ENCODE peak calls at places on chromosomes 11 and 22, in five cellular contexts. One of them, this sample, is unnamed.

GRCh38 chr11:34792814-34793241 is 123.4 kb downstream of the APIP start:
- DNase-seq in activated CD8-positive, alpha-beta memory T cell treated with anti-CD3 and anti-CD28 coated beads for 1 hour: no peak
- DNase-seq in immature natural killer cell: no peak
- DNase-seq in myocyte: no peak
- DNase-seq in NCI-H1436: no peak
- DNase-seq in this sample: no peak

GRCh38 chr11:120336641-120337132 is 474 bp downstream of the ARHGEF12 start:
- DNase-seq in immature natural killer cell: no peak
- DNase-seq in activated CD8-positive, alpha-beta memory T cell treated with anti-CD3 and anti-CD28 coated beads for 1 hour: no peak
- DNase-seq in NCI-H1436: no peak
- DNase-seq in myocyte: peak; percentile 56
- DNase-seq in this sample: no peak

GRCh38 chr11:63867511-63867910 is 28.6 kb downstream of the MARK2 start:
- DNase-seq in NCI-H1436: no peak
- DNase-seq in immature natural killer cell: no peak
- DNase-seq in activated CD8-positive, alpha-beta memory T cell treated with anti-CD3 and anti-CD28 coated beads for 1 hour: no peak
- DNase-seq in myocyte: no peak
- DNase-seq in this sample: no peak

GRCh38 chr11:57432714-57433163 is 5.8 kb upstream of the SLC43A3 start:
- DNase-seq in activated CD8-positive, alpha-beta memory T cell treated with anti-CD3 and anti-CD28 coated beads for 1 hour: no peak
- DNase-seq in immature natural killer cell: no peak
- DNase-seq in myocyte: no peak
- DNase-seq in NCI-H1436: no peak
- DNase-seq in this sample: no peak

GRCh38 chr11:60924906-60925684 is 835 bp downstream of the TMEM132A start:
- DNase-seq in activated CD8-positive, alpha-beta memory T cell treated with anti-CD3 and anti-CD28 coated beads for 1 hour: no peak
- DNase-seq in immature natural killer cell: no peak
- DNase-seq in myocyte: peak; percentile 27
- DNase-seq in NCI-H1436: no peak
- DNase-seq in this sample: no peak

GRCh38 chr11:134662629-134663360 is 250.8 kb upstream of the B3GAT1 start:
- DNase-seq in activated CD8-positive, alpha-beta memory T cell treated with anti-CD3 and anti-CD28 coated beads for 1 hour: no peak
- DNase-seq in NCI-H1436: no peak
- DNase-seq in immature natural killer cell: no peak
- DNase-seq in myocyte: no peak
- DNase-seq in this sample: no peak

GRCh38 chr11:14623036-14623435 is 20.6 kb upstream of the PDE3B start:
- DNase-seq in immature natural killer cell: peak; percentile 22
- DNase-seq in NCI-H1436: no peak
- DNase-seq in myocyte: no peak
- DNase-seq in activated CD8-positive, alpha-beta memory T cell treated with anti-CD3 and anti-CD28 coated beads for 1 hour: no peak
- DNase-seq in this sample: no peak

GRCh38 chr22:20249797-20250354 is 18.2 kb downstream of the RTN4R start:
- DNase-seq in activated CD8-positive, alpha-beta memory T cell treated with anti-CD3 and anti-CD28 coated beads for 1 hour: no peak
- DNase-seq in NCI-H1436: no peak
- DNase-seq in myocyte: peak; percentile 96
- DNase-seq in immature natural killer cell: no peak
- DNase-seq in this sample: no peak

This sample was measured in esophagus squamous epithelium.